ENCODE peak calls at places on chromosomes 13 and 19, in six cellular contexts. V is ovary, K is lung, I is endothelial cell of umbilical vein, G is stomach, U is body of pancreas. P is an unnamed sample. For H3K9me3, the result is how much of the 10 kb centered on the place peaks cover.

GRCh38 chr13:34334984-34335661 is 517.2 kb downstream of the RFC3 start:
- DNase-seq in V (no peak), K (no peak), I (no peak), G (no peak), U (no peak), P (no peak)

GRCh38 chr19:19538077-19538764 is at the start of gene CILP2:
- DNase-seq in V (peak), K (no peak), I (no peak), G (peak), U (no peak), P (peak)

GRCh38 chr13:62209539-62209938 is 793.9 kb upstream of the PCDH20 start:
- DNase-seq in V (no peak), K (no peak), I (no peak), G (no peak), U (no peak), P (no peak)

GRCh38 chr19:52542984-52543664 is 15.7 kb downstream of the ZNF808 start:
- DNase-seq in V (no peak), K (no peak), I (peak), G (no peak), U (no peak), P (no peak)

GRCh38 chr13:32538234-32538620 is 368 bp downstream of the N4BP2L2 start:
- DNase-seq in V (no peak), K (peak), I (no peak), G (peak), U (peak), P (no peak)

GRCh38 chr19:2474232-2475017 is 1.5 kb upstream of the GADD45B start:
- DNase-seq in V (peak), K (peak), I (peak), G (peak), U (peak), P (peak)

GRCh38 chr13:99624936-99625540 is 123.8 kb downstream of the TM9SF2 start:
- DNase-seq in V (no peak), K (no peak), I (no peak), G (no peak), U (no peak), P (no peak)

GRCh38 chr13:102402292-102402691 is 444 bp upstream of the FGF14 start:
- DNase-seq in V (no peak), K (no peak), I (no peak), G (no peak), U (peak), P (no peak)

GRCh38 chr19:52943884-52944643 is 18.6 kb downstream of the ZNF816 start:
- DNase-seq in V (no peak), K (no peak), I (no peak), G (no peak), U (no peak), P (no peak)

GRCh38 chr13:52650731-52651130 is 1.9 kb upstream of the SUGT1 start:
- DNase-seq in V (no peak), K (no peak), I (peak), G (no peak), U (no peak), P (no peak)

GRCh38 chr13:65336916-65337315 is 1893.2 kb downstream of the PCDH9 start:
- DNase-seq in V (no peak), K (no peak), I (no peak), G (no peak), U (no peak), P (no peak)

GRCh38 chr13:50584856-50585580 is 258.5 kb downstream of the DLEU7 start:
- DNase-seq in V (no peak), K (no peak), I (no peak), G (no peak), U (no peak), P (no peak)

DNA sequence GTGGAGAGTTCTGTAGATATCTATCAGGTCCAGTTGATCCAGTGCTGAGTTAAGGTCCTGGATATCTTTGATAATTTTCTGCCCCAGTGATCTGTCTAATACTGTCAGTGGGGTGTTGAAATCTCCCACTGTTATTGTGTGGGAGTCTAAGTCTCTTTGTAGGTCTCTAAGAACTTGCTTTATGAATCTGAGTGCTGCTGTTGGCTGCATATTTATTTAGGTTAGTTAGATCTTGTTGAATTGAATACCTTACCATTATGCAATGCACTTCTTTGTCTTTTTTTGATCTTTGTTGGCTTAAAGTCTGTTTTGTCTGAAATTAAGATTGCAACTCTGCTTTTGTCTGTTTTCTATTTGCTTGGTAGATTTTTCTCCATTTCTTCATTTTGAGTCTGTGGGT is 15.4 kb downstream of the AP1M1 start:
- DNase-seq in V (no peak), K (no peak), I (no peak), G (no peak), U (no peak), P (no peak)
- H3K9me3 ChIP-seq in V (under half), K (under half), I (under half), G (under half), U (under half), P (under half)

DNA sequence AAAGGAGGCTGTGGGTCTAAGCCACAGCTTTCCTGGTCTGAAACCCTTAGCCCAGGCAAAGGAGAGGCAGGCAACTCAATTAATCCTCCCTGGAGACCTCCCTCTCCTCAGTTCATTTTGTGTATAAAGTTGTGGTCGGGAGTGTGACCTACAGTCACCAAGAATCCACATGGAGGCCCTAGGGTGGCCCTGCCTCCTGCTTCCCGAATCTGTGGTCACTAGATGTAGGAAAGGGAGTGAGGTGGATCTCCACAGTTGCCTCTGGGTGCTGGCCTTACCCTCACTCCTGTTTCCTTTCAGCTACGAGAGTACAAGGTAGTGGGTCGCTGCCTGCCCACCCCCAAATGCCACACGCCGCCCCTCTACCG is 1.3 kb downstream of the RPL18A start:
- DNase-seq in V (no peak), K (no peak), I (no peak), G (no peak), U (no peak), P (no peak)
- H3K27ac ChIP-seq in V (no peak), K (no peak), I (no peak), G (peak), U (no peak), P (peak)

GRCh38 chr19:49590971-49591730 is at the start of gene PRR12:
- DNase-seq in V (peak), K (peak), I (peak), G (peak), U (peak), P (peak)

GRCh38 chr19:49588370-49589122 is 2.4 kb upstream of the PRR12 start:
- DNase-seq in V (no peak), K (no peak), I (no peak), G (no peak), U (no peak), P (no peak)

GRCh38 chr19:49591731-49592485 is 926 bp downstream of the PRR12 start:
- DNase-seq in V (peak), K (peak), I (peak), G (peak), U (peak), P (peak)

GRCh38 chr19:49589391-49589790 is 1.6 kb upstream of the PRR12 start:
- DNase-seq in V (no peak), K (no peak), I (no peak), G (no peak), U (no peak), P (no peak)

GRCh38 chr19:49590071-49590970 is 661 bp upstream of the PRR12 start:
- DNase-seq in V (peak), K (peak), I (peak), G (peak), U (peak), P (peak)
- TF ChIP-seq CTCF in V (no peak), K (no peak), I (no peak), G (no peak), U (no peak), P (no peak)

GRCh38 chr19:56404705-56405056 is 549 bp downstream of the ZNF583 start:
- DNase-seq in V (no peak), K (no peak), I (no peak), G (no peak), U (no peak), P (no peak)
- H3K9me3 ChIP-seq in V (under half), K (under half), I (under half), G (half or more), U (under half), P (under half)

GRCh38 chr13:38781539-38781938 is 94.7 kb downstream of the FREM2 start:
- DNase-seq in V (no peak), K (no peak), I (no peak), G (no peak), U (no peak), P (no peak)

GRCh38 chr13:38787550-38787949 is 100.7 kb downstream of the FREM2 start:
- DNase-seq in V (no peak), K (no peak), I (no peak), G (no peak), U (no peak), P (no peak)

GRCh38 chr13:38785047-38785446 is 98.2 kb downstream of the FREM2 start:
- DNase-seq in V (no peak), K (no peak), I (no peak), G (no peak), U (no peak), P (no peak)

GRCh38 chr13:38785490-38785889 is 98.6 kb downstream of the FREM2 start:
- DNase-seq in V (no peak), K (no peak), I (no peak), G (no peak), U (no peak), P (no peak)

GRCh38 chr13:38783992-38784875 is 97.4 kb downstream of the FREM2 start:
- DNase-seq in V (no peak), K (peak), I (no peak), G (peak), U (peak), P (no peak)
- H3K27ac ChIP-seq in V (no peak), K (no peak), I (no peak), G (no peak), U (peak), P (no peak)

GRCh38 chr19:6736169-6736916 is 1.0 kb downstream of the GPR108 start:
- DNase-seq in V (peak), K (peak), I (peak), G (peak), U (peak), P (peak)

GRCh38 chr19:6737873-6738725 is 719 bp upstream of the GPR108 start:
- DNase-seq in V (peak), K (peak), I (peak), G (peak), U (peak), P (peak)

GRCh38 chr19:6737284-6737872 is at the start of gene GPR108:
- DNase-seq in V (peak), K (peak), I (peak), G (peak), U (peak), P (peak)

GRCh38 chr19:6735181-6735891 is 2.0 kb downstream of the GPR108 start:
- DNase-seq in V (no peak), K (peak), I (peak), G (no peak), U (no peak), P (no peak)

GRCh38 chr19:6736917-6737283 is 480 bp downstream of the GPR108 start:
- DNase-seq in V (no peak), K (no peak), I (no peak), G (no peak), U (no peak), P (no peak)
- TF ChIP-seq CTCF in V (peak), K (no peak), I (peak), G (no peak), U (no peak), P (no peak)

GRCh38 chr19:12353375-12353774 is 12.1 kb downstream of the ZNF442 start:
- DNase-seq in V (no peak), K (no peak), I (no peak), G (no peak), U (no peak), P (no peak)
- H3K9me3 ChIP-seq in V (under half), K (under half), I (under half), G (half or more), U (under half), P (half or more)

GRCh38 chr13:87814444-87814843 is 143.3 kb downstream of the SLITRK5 start:
- DNase-seq in V (no peak), K (no peak), I (no peak), G (no peak), U (no peak), P (no peak)
- H3K27ac ChIP-seq in V (no peak), K (no peak), I (no peak), G (no peak), U (no peak), P (no peak)

GRCh38 chr13:98041081-98041820 is 87.8 kb downstream of the IPO5 start:
- DNase-seq in V (no peak), K (no peak), I (no peak), G (no peak), U (no peak), P (no peak)

GRCh38 chr13:98035373-98035772 is 81.9 kb downstream of the IPO5 start:
- DNase-seq in V (no peak), K (no peak), I (no peak), G (no peak), U (no peak), P (no peak)

GRCh38 chr13:98044301-98044700 is 90.8 kb downstream of the IPO5 start:
- DNase-seq in V (no peak), K (no peak), I (no peak), G (no peak), U (no peak), P (no peak)

GRCh38 chr13:98039261-98039660 is 85.8 kb downstream of the IPO5 start:
- DNase-seq in V (no peak), K (no peak), I (no peak), G (no peak), U (no peak), P (no peak)

GRCh38 chr13:98039964-98040363 is 86.5 kb downstream of the IPO5 start:
- DNase-seq in V (no peak), K (no peak), I (no peak), G (no peak), U (no peak), P (no peak)
- TF ChIP-seq CTCF in V (no peak), K (no peak), I (no peak), G (no peak), U (no peak), P (no peak)

P was measured in CD4-positive, alpha-beta T cell.